ENCODE peak calls at places on chromosome 14, in seven cellular contexts. One of them, this sample, is unnamed.

GRCh38 chr14:22991852-22992251 is 9.5 kb upstream of the AJUBA start:
- DNase-seq in mesenchymal stem cell: no peak
- DNase-seq in transverse colon: no peak
- DNase-seq in right lobe of liver: no peak
- DNase-seq in GM23248: no peak
- DNase-seq in body of pancreas: no peak
- DNase-seq in psoas muscle: no peak
- DNase-seq in this sample: no peak

GRCh38 chr14:57692671-57693070 is 173.2 kb downstream of the SLC35F4 start:
- DNase-seq in psoas muscle: no peak
- DNase-seq in body of pancreas: no peak
- DNase-seq in transverse colon: no peak
- DNase-seq in right lobe of liver: no peak
- DNase-seq in mesenchymal stem cell: peak; percentile 21
- DNase-seq in GM23248: peak; percentile 56
- DNase-seq in this sample: peak; percentile 16

GRCh38 chr14:51079489-51079888 is 15.4 kb downstream of the TRIM9 start:
- DNase-seq in transverse colon: peak; percentile 47
- DNase-seq in psoas muscle: no peak
- DNase-seq in GM23248: no peak
- DNase-seq in mesenchymal stem cell: no peak
- DNase-seq in body of pancreas: no peak
- DNase-seq in right lobe of liver: no peak
- DNase-seq in this sample: no peak

GRCh38 chr14:54182419-54183040 is 214.3 kb upstream of the CDKN3 start:
- DNase-seq in mesenchymal stem cell: peak; percentile 76
- DNase-seq in psoas muscle: no peak
- DNase-seq in GM23248: peak; percentile 91
- DNase-seq in transverse colon: no peak
- DNase-seq in body of pancreas: no peak
- DNase-seq in right lobe of liver: no peak
- DNase-seq in this sample: no peak

GRCh38 chr14:75315143-75315542 is 36.5 kb downstream of the FOS start:
- DNase-seq in transverse colon: peak; percentile 43
- DNase-seq in mesenchymal stem cell: no peak
- DNase-seq in right lobe of liver: no peak
- DNase-seq in GM23248: peak; percentile 83
- DNase-seq in psoas muscle: no peak
- DNase-seq in body of pancreas: peak; percentile 65
- DNase-seq in this sample: no peak

GRCh38 chr14:51328089-51328941 is 88.3 kb downstream of the TMX1 start:
- DNase-seq in body of pancreas: no peak
- DNase-seq in GM23248: peak; percentile 82
- DNase-seq in mesenchymal stem cell: peak; percentile 77
- DNase-seq in transverse colon: no peak
- DNase-seq in psoas muscle: peak; percentile 21
- DNase-seq in right lobe of liver: no peak
- DNase-seq in this sample: peak; percentile 29

GRCh38 chr14:87430810-87431209 is 562.2 kb downstream of the GALC start:
- DNase-seq in psoas muscle: no peak
- DNase-seq in mesenchymal stem cell: peak; percentile 98
- DNase-seq in transverse colon: no peak
- DNase-seq in right lobe of liver: no peak
- DNase-seq in body of pancreas: no peak
- DNase-seq in GM23248: peak; percentile 16
- DNase-seq in this sample: peak; percentile 47

GRCh38 chr14:70822706-70823185 is 13.4 kb upstream of the MAP3K9 start:
- DNase-seq in transverse colon: peak; percentile 48
- DNase-seq in GM23248: peak; percentile 62
- DNase-seq in body of pancreas: peak; percentile 24
- DNase-seq in psoas muscle: no peak
- DNase-seq in mesenchymal stem cell: peak; percentile 52
- DNase-seq in right lobe of liver: peak; percentile 28
- DNase-seq in this sample: no peak

GRCh38 chr14:54776361-54777001 is 126.1 kb downstream of the GCH1 start:
- DNase-seq in right lobe of liver: peak; percentile 43
- DNase-seq in mesenchymal stem cell: peak; percentile 27
- DNase-seq in body of pancreas: no peak
- DNase-seq in psoas muscle: peak; percentile 59
- DNase-seq in transverse colon: peak; percentile 48
- DNase-seq in GM23248: peak; percentile 86
- DNase-seq in this sample: peak; percentile 15

GRCh38 chr14:87901652-87902051 is 91.3 kb downstream of the GALC start:
- DNase-seq in transverse colon: no peak
- DNase-seq in right lobe of liver: no peak
- DNase-seq in GM23248: no peak
- DNase-seq in psoas muscle: no peak
- DNase-seq in body of pancreas: no peak
- DNase-seq in mesenchymal stem cell: no peak
- DNase-seq in this sample: no peak

GRCh38 chr14:100677925-100678765 is 48.5 kb upstream of the DLK1 start:
- DNase-seq in GM23248: no peak
- DNase-seq in body of pancreas: no peak
- DNase-seq in transverse colon: peak; percentile 53
- DNase-seq in mesenchymal stem cell: peak; percentile 83
- DNase-seq in right lobe of liver: no peak
- DNase-seq in psoas muscle: peak; percentile 70
- DNase-seq in this sample: peak; percentile 24

GRCh38 chr14:54976316-54976715 is 50.6 kb downstream of the WDHD1 start:
- DNase-seq in GM23248: peak; percentile 78
- DNase-seq in mesenchymal stem cell: peak; percentile 48
- DNase-seq in transverse colon: no peak
- DNase-seq in psoas muscle: no peak
- DNase-seq in right lobe of liver: no peak
- DNase-seq in body of pancreas: no peak
- DNase-seq in this sample: peak; percentile 30

GRCh38 chr14:31572955-31573354 is 11.8 kb downstream of the NUBPL start:
- DNase-seq in psoas muscle: no peak
- DNase-seq in mesenchymal stem cell: peak; percentile 73
- DNase-seq in right lobe of liver: no peak
- DNase-seq in body of pancreas: no peak
- DNase-seq in GM23248: no peak
- DNase-seq in transverse colon: no peak
- DNase-seq in this sample: no peak

GRCh38 chr14:67221248-67221981 is 19.8 kb upstream of the PALS1 start:
- DNase-seq in transverse colon: peak; percentile 41
- DNase-seq in mesenchymal stem cell: peak; percentile 24
- DNase-seq in body of pancreas: no peak
- DNase-seq in GM23248: peak; percentile 68
- DNase-seq in psoas muscle: no peak
- DNase-seq in right lobe of liver: no peak
- DNase-seq in this sample: peak; percentile 46

GRCh38 chr14:77045570-77045890 is 17.0 kb upstream of the IRF2BPL start:
- DNase-seq in transverse colon: peak; percentile 69
- DNase-seq in mesenchymal stem cell: no peak
- DNase-seq in GM23248: peak; percentile 39
- DNase-seq in psoas muscle: no peak
- DNase-seq in body of pancreas: peak; percentile 73
- DNase-seq in right lobe of liver: no peak
- DNase-seq in this sample: no peak

GRCh38 chr14:21822109-21822508 is 148.5 kb upstream of the OR4E1 start:
- DNase-seq in mesenchymal stem cell: no peak
- DNase-seq in psoas muscle: no peak
- DNase-seq in transverse colon: no peak
- DNase-seq in body of pancreas: no peak
- DNase-seq in GM23248: no peak
- DNase-seq in right lobe of liver: no peak
- DNase-seq in this sample: no peak

GRCh38 chr14:89619616-89620273 is 202.7 kb upstream of the FOXN3 start:
- DNase-seq in psoas muscle: no peak
- DNase-seq in right lobe of liver: no peak
- DNase-seq in GM23248: no peak
- DNase-seq in body of pancreas: no peak
- DNase-seq in mesenchymal stem cell: no peak
- DNase-seq in transverse colon: no peak
- DNase-seq in this sample: no peak

GRCh38 chr14:51539571-51540037 is 112.1 kb upstream of the FRMD6 start:
- DNase-seq in body of pancreas: no peak
- DNase-seq in mesenchymal stem cell: peak; percentile 83
- DNase-seq in GM23248: peak; percentile 87
- DNase-seq in right lobe of liver: no peak
- DNase-seq in psoas muscle: no peak
- DNase-seq in transverse colon: no peak
- DNase-seq in this sample: peak; percentile 68

GRCh38 chr14:59185676-59186075 is 2.8 kb upstream of the DAAM1 start:
- DNase-seq in mesenchymal stem cell: no peak
- DNase-seq in transverse colon: no peak
- DNase-seq in right lobe of liver: no peak
- DNase-seq in GM23248: no peak
- DNase-seq in psoas muscle: no peak
- DNase-seq in body of pancreas: no peak
- DNase-seq in this sample: no peak

GRCh38 chr14:93171366-93171765 is 13.3 kb downstream of the MOAP1 start:
- DNase-seq in transverse colon: no peak
- DNase-seq in mesenchymal stem cell: peak; percentile 10
- DNase-seq in GM23248: no peak
- DNase-seq in right lobe of liver: no peak
- DNase-seq in psoas muscle: no peak
- DNase-seq in body of pancreas: no peak
- DNase-seq in this sample: no peak

GRCh38 chr14:51607677-51608076 is 44.0 kb upstream of the FRMD6 start:
- DNase-seq in right lobe of liver: no peak
- DNase-seq in mesenchymal stem cell: no peak
- DNase-seq in body of pancreas: no peak
- DNase-seq in transverse colon: no peak
- DNase-seq in psoas muscle: no peak
- DNase-seq in GM23248: peak; percentile 97
- DNase-seq in this sample: no peak

GRCh38 chr14:96354246-96354645 is 8.9 kb downstream of the ATG2B start:
- DNase-seq in GM23248: no peak
- DNase-seq in transverse colon: no peak
- DNase-seq in psoas muscle: no peak
- DNase-seq in body of pancreas: no peak
- DNase-seq in mesenchymal stem cell: no peak
- DNase-seq in right lobe of liver: no peak
- DNase-seq in this sample: no peak

GRCh38 chr14:79967001-79967400 is 244.3 kb downstream of the DIO2 start:
- DNase-seq in mesenchymal stem cell: peak; percentile 58
- DNase-seq in transverse colon: no peak
- DNase-seq in psoas muscle: no peak
- DNase-seq in body of pancreas: no peak
- DNase-seq in GM23248: peak; percentile 61
- DNase-seq in right lobe of liver: no peak
- DNase-seq in this sample: no peak

GRCh38 chr14:68246074-68246980 is 426.7 kb downstream of the RAD51B start:
- DNase-seq in psoas muscle: no peak
- DNase-seq in GM23248: no peak
- DNase-seq in mesenchymal stem cell: no peak
- DNase-seq in right lobe of liver: no peak
- DNase-seq in transverse colon: no peak
- DNase-seq in body of pancreas: peak; percentile 23
- DNase-seq in this sample: no peak
- H3K27ac ChIP-seq in psoas muscle: peak overlapping the region; percentile 89
- H3K27ac ChIP-seq in GM23248: no peak overlapping the region
- H3K27ac ChIP-seq in mesenchymal stem cell: peak overlapping the region; percentile 33
- H3K27ac ChIP-seq in right lobe of liver: peak overlapping the region; percentile 77
- H3K27ac ChIP-seq in transverse colon: peak overlapping the region; percentile 86
- H3K27ac ChIP-seq in body of pancreas: peak overlapping the region; percentile 83
- H3K27ac ChIP-seq in this sample: peak overlapping the region; percentile 53

GRCh38 chr14:106551265-106551664 is 1024.9 kb downstream of the TMEM121 start:
- DNase-seq in mesenchymal stem cell: no peak
- DNase-seq in transverse colon: no peak
- DNase-seq in right lobe of liver: no peak
- DNase-seq in body of pancreas: no peak
- DNase-seq in GM23248: no peak
- DNase-seq in psoas muscle: no peak
- DNase-seq in this sample: no peak
- H3K9me3 ChIP-seq in mesenchymal stem cell: no peaks in the 10 kb centered on the region
- H3K9me3 ChIP-seq in transverse colon: no peaks in the 10 kb centered on the region
- H3K9me3 ChIP-seq in right lobe of liver: no peaks in the 10 kb centered on the region
- H3K9me3 ChIP-seq in body of pancreas: no peaks in the 10 kb centered on the region
- H3K9me3 ChIP-seq in GM23248: no peaks in the 10 kb centered on the region
- H3K9me3 ChIP-seq in psoas muscle: no peaks in the 10 kb centered on the region
- H3K9me3 ChIP-seq in this sample: peaks cover 12% of the 10 kb centered on the region

DNA sequence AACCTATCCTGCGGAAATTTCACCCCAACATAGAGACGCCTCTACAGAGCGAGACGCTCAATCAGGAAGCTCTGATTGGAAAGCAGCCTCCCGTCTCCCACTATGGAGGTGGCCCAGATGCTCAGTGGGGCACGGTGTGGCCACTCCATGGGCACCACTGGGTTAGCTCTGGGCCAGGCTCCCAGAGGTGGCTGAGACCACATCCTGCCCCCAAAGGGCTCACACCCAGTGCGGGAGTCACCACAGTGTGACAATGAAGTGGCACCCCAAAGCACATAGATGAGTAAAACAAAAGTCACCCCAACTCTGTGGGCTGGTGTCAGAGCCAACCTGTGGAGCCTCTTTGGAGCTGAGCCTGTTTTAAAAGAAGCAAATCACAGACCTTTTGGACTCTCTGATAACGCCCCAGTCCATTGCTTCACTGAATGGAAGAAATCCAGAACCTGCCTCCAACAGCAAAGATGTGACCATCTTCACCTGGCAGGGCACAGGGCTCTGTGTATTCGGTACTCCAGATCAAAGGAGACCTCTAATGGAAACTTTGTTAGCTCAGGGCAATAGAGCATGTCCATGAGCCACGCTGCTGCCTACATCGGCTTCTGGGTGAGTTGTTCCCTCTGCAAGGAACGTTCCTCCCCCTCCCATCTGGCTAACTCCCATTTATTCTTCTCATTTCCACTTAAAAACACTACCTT is 19.6 kb downstream of the CLMN start:
- DNase-seq in body of pancreas: no peak
- DNase-seq in right lobe of liver: peak; percentile 71
- DNase-seq in psoas muscle: no peak
- DNase-seq in mesenchymal stem cell: no peak
- DNase-seq in transverse colon: no peak
- DNase-seq in GM23248: no peak
- DNase-seq in this sample: no peak
- H3K4me3 ChIP-seq in body of pancreas: no peak overlapping the region
- H3K4me3 ChIP-seq in right lobe of liver: peak overlapping the region; percentile 2
- H3K4me3 ChIP-seq in psoas muscle: no peak overlapping the region
- H3K4me3 ChIP-seq in mesenchymal stem cell: no peak overlapping the region
- H3K4me3 ChIP-seq in transverse colon: no peak overlapping the region
- H3K4me3 ChIP-seq in GM23248: no peak overlapping the region
- H3K4me3 ChIP-seq in this sample: no peak overlapping the region

GRCh38 chr14:69620981-69621380 is 9.6 kb downstream of the SUSD6 start:
- DNase-seq in GM23248: no peak
- DNase-seq in right lobe of liver: no peak
- DNase-seq in transverse colon: no peak
- DNase-seq in body of pancreas: no peak
- DNase-seq in psoas muscle: no peak
- DNase-seq in mesenchymal stem cell: no peak
- DNase-seq in this sample: no peak
- H3K27ac ChIP-seq in GM23248: no peak overlapping the region
- H3K27ac ChIP-seq in right lobe of liver: no peak overlapping the region
- H3K27ac ChIP-seq in transverse colon: no peak overlapping the region
- H3K27ac ChIP-seq in body of pancreas: peak overlapping the region; percentile 78
- H3K27ac ChIP-seq in psoas muscle: no peak overlapping the region
- H3K27ac ChIP-seq in mesenchymal stem cell: no peak overlapping the region
- H3K27ac ChIP-seq in this sample: no peak overlapping the region

DNA sequence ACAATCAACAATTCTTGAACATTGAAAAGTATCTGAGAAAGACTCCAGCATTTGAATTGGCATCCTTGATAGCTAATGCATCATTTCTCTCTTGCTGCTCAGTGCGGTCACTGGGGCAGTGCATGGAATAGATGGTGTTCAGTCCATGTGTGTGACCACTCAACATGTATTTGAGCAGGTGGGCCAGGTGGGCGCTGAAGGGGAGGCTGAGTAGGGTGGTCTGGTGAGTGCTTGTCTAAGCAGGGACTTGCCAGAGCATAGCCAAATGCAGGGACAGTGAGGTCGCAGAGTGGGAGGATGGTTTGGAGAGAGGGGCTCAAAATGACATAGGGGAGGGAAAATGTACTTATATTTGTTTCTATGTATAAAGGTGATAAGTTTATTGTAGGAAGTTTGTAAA is 409.0 kb downstream of the TMEM121 start:
- DNase-seq in body of pancreas: no peak
- DNase-seq in right lobe of liver: no peak
- DNase-seq in GM23248: no peak
- DNase-seq in mesenchymal stem cell: no peak
- DNase-seq in transverse colon: no peak
- DNase-seq in psoas muscle: no peak
- DNase-seq in this sample: no peak
- H3K9me3 ChIP-seq in body of pancreas: no peaks in the 10 kb centered on the region
- H3K9me3 ChIP-seq in right lobe of liver: no peaks in the 10 kb centered on the region
- H3K9me3 ChIP-seq in GM23248: no peaks in the 10 kb centered on the region
- H3K9me3 ChIP-seq in mesenchymal stem cell: peaks cover 48% of the 10 kb centered on the region
- H3K9me3 ChIP-seq in transverse colon: peaks cover 8% of the 10 kb centered on the region
- H3K9me3 ChIP-seq in psoas muscle: peaks cover 7% of the 10 kb centered on the region
- H3K9me3 ChIP-seq in this sample: peaks cover 51% of the 10 kb centered on the region

This sample was measured in AG04450.